ENCODE peak calls at places on chromosomes 2 and 18, in five cellular contexts. M is endothelial cell, Q is HCEC 1CT, K is amygdala, J is pons. F is an unnamed sample.

GRCh38 chr18:23964282-23965238 is 50.0 kb upstream of the TTC39C start:
- DNase-seq in M (no peak), Q (peak; percentile 13), K (no peak), J (no peak), F (no peak)

GRCh38 chr2:109609352-109610024 is 4.3 kb downstream of the SEPTIN10 start:
- DNase-seq in M (peak; percentile 24), Q (peak; percentile 61), K (no peak), J (no peak), F (no peak)

GRCh38 chr2:178865537-178865936 is 58.3 kb upstream of the TTN start:
- DNase-seq in M (no peak), Q (no peak), K (peak; percentile 12), J (no peak), F (no peak)

GRCh38 chr2:62939735-62940491 is 110.7 kb upstream of the OTX1 start:
- DNase-seq in M (no peak), Q (peak; percentile 93), K (no peak), J (no peak), F (no peak)

GRCh38 chr2:42342061-42342794 is 18.8 kb downstream of the COX7A2L start:
- DNase-seq in M (no peak), Q (peak; percentile 95), K (peak; percentile 12), J (peak; percentile 22), F (no peak)

GRCh38 chr18:13339653-13340052 is 121.1 kb downstream of the LDLRAD4 start:
- DNase-seq in M (no peak), Q (no peak), K (no peak), J (no peak), F (no peak)

GRCh38 chr2:154623819-154624218 is 74.7 kb upstream of the KCNJ3 start:
- DNase-seq in M (peak; percentile 40), Q (no peak), K (peak; percentile 9), J (peak; percentile 82), F (peak; percentile 30)

GRCh38 chr2:3324404-3325281 is 53.0 kb downstream of the EIPR1 start:
- DNase-seq in M (no peak), Q (no peak), K (no peak), J (no peak), F (peak; percentile 85)

GRCh38 chr2:97918818-97919217 is 76.9 kb downstream of the TMEM131 start:
- DNase-seq in M (no peak), Q (no peak), K (no peak), J (no peak), F (no peak)

GRCh38 chr2:67389788-67390187 is 7.3 kb upstream of the ETAA1 start:
- DNase-seq in M (no peak), Q (peak; percentile 20), K (no peak), J (no peak), F (no peak)

GRCh38 chr2:161124186-161124585 is 36.0 kb upstream of the TANK start:
- DNase-seq in M (no peak), Q (no peak), K (no peak), J (no peak), F (no peak)

GRCh38 chr2:29109246-29109645 is 6.0 kb upstream of the CLIP4 start:
- DNase-seq in M (no peak), Q (no peak), K (no peak), J (no peak), F (no peak)